ENCODE peak calls at places on chromosomes 12 and 14, in five cellular contexts. One of them, this sample, is unnamed.

GRCh38 chr14:105865904-105866840 is 339.8 kb downstream of the TMEM121 start:
- DNase-seq in NCI-H2171: no peak
- DNase-seq in NCI-H345: no peak
- DNase-seq in Caki2: no peak
- DNase-seq in right atrium auricular region: no peak
- DNase-seq in this sample: no peak

GRCh38 chr12:89833337-89834252 is 125.0 kb upstream of the ATP2B1 start:
- DNase-seq in NCI-H2171: no peak
- DNase-seq in NCI-H345: no peak
- DNase-seq in Caki2: no peak
- DNase-seq in right atrium auricular region: no peak
- DNase-seq in this sample: no peak

GRCh38 chr12:20211537-20211936 is 156.8 kb upstream of the PDE3A start:
- DNase-seq in NCI-H2171: no peak
- DNase-seq in NCI-H345: no peak
- DNase-seq in Caki2: peak
- DNase-seq in right atrium auricular region: no peak
- DNase-seq in this sample: no peak

GRCh38 chr12:15599266-15600037 is 189.7 kb downstream of the EPS8 start:
- DNase-seq in NCI-H2171: no peak
- DNase-seq in NCI-H345: peak
- DNase-seq in Caki2: no peak
- DNase-seq in right atrium auricular region: peak
- DNase-seq in this sample: no peak

GRCh38 chr14:56341766-56342418 is 223.7 kb downstream of the PELI2 start:
- DNase-seq in NCI-H2171: peak
- DNase-seq in NCI-H345: no peak
- DNase-seq in Caki2: no peak
- DNase-seq in right atrium auricular region: no peak
- DNase-seq in this sample: no peak

GRCh38 chr12:128820253-128820652 is 3.5 kb downstream of the SLC15A4 start:
- DNase-seq in NCI-H2171: no peak
- DNase-seq in NCI-H345: no peak
- DNase-seq in Caki2: no peak
- DNase-seq in right atrium auricular region: no peak
- DNase-seq in this sample: no peak

GRCh38 chr14:71499018-71499417 is 433.2 kb upstream of the RGS6 start:
- DNase-seq in NCI-H2171: no peak
- DNase-seq in NCI-H345: no peak
- DNase-seq in Caki2: no peak
- DNase-seq in right atrium auricular region: no peak
- DNase-seq in this sample: no peak

GRCh38 chr12:91287753-91288152 is 105.1 kb upstream of the DCN start:
- DNase-seq in NCI-H2171: no peak
- DNase-seq in NCI-H345: no peak
- DNase-seq in Caki2: no peak
- DNase-seq in right atrium auricular region: no peak
- DNase-seq in this sample: no peak

GRCh38 chr12:11718768-11719253 is 69.3 kb downstream of the ETV6 start:
- DNase-seq in NCI-H2171: no peak
- DNase-seq in NCI-H345: no peak
- DNase-seq in Caki2: no peak
- DNase-seq in right atrium auricular region: no peak
- DNase-seq in this sample: no peak

GRCh38 chr12:7123806-7124519 is 4.7 kb downstream of the RBP5 start:
- DNase-seq in NCI-H2171: no peak
- DNase-seq in NCI-H345: no peak
- DNase-seq in Caki2: no peak
- DNase-seq in right atrium auricular region: no peak
- DNase-seq in this sample: no peak

GRCh38 chr12:40692617-40693502 is 621 bp downstream of the CNTN1 start:
- DNase-seq in NCI-H2171: peak
- DNase-seq in NCI-H345: peak
- DNase-seq in Caki2: no peak
- DNase-seq in right atrium auricular region: no peak
- DNase-seq in this sample: no peak

GRCh38 chr14:95275507-95275906 is 44.2 kb downstream of the CLMN start:
- DNase-seq in NCI-H2171: no peak
- DNase-seq in NCI-H345: no peak
- DNase-seq in Caki2: no peak
- DNase-seq in right atrium auricular region: no peak
- DNase-seq in this sample: no peak

GRCh38 chr12:48991247-48992050 is 7.7 kb downstream of the DDN start:
- DNase-seq in NCI-H2171: no peak
- DNase-seq in NCI-H345: no peak
- DNase-seq in Caki2: no peak
- DNase-seq in right atrium auricular region: no peak
- DNase-seq in this sample: no peak

GRCh38 chr12:132268674-132269073 is 60.7 kb downstream of the GALNT9 start:
- DNase-seq in NCI-H2171: no peak
- DNase-seq in NCI-H345: no peak
- DNase-seq in Caki2: no peak
- DNase-seq in right atrium auricular region: no peak
- DNase-seq in this sample: no peak

GRCh38 chr14:79161576-79161975 is 991.4 kb downstream of the NRXN3 start:
- DNase-seq in NCI-H2171: no peak
- DNase-seq in NCI-H345: no peak
- DNase-seq in Caki2: no peak
- DNase-seq in right atrium auricular region: no peak
- DNase-seq in this sample: no peak

GRCh38 chr14:50619569-50620141 is 48.5 kb downstream of the SAV1 start:
- DNase-seq in NCI-H2171: no peak
- DNase-seq in NCI-H345: peak
- DNase-seq in Caki2: peak
- DNase-seq in right atrium auricular region: no peak
- DNase-seq in this sample: no peak

GRCh38 chr12:95337176-95337575 is 119.6 kb downstream of the VEZT start:
- DNase-seq in NCI-H2171: no peak
- DNase-seq in NCI-H345: no peak
- DNase-seq in Caki2: no peak
- DNase-seq in right atrium auricular region: no peak
- DNase-seq in this sample: no peak

This sample was measured in esophagus muscularis mucosa.